ENCODE peak calls at places on chromosomes 5 and 9, in five cellular contexts. I is thoracic aorta; F is pancreas; G is tibial nerve; U is CD8-positive, alpha-beta memory T cell. Q is an unnamed sample. For H3K4me1, the result is how much of the 10 kb centered on the place peaks cover.

GRCh38 chr5:71587709-71588532 is 781 bp downstream of the MCCC2 start:
- DNase-seq in I (no peak), F (no peak), G (no peak), U (no peak), Q (no peak)

GRCh38 chr5:104952876-104953275 is 1390.3 kb upstream of the NUDT12 start:
- DNase-seq in I (no peak), F (no peak), G (no peak), U (no peak), Q (no peak)

GRCh38 chr5:14491015-14491414 is 90.6 kb upstream of the OTULINL start:
- DNase-seq in I (no peak), F (no peak), G (no peak), U (no peak), Q (no peak)

GRCh38 chr9:22452415-22453010 is 5.9 kb downstream of the DMRTA1 start:
- DNase-seq in I (no peak), F (peak), G (peak), U (peak), Q (peak)

GRCh38 chr5:176185133-176185733 is 53.0 kb upstream of the SIMC1 start:
- DNase-seq in I (no peak), F (no peak), G (no peak), U (no peak), Q (no peak)

GRCh38 chr5:40171971-40172370 is 507.7 kb upstream of the PTGER4 start:
- DNase-seq in I (no peak), F (no peak), G (no peak), U (no peak), Q (no peak)

GRCh38 chr5:89268460-89268859 is 385.5 kb upstream of the MEF2C start:
- DNase-seq in I (no peak), F (no peak), G (no peak), U (no peak), Q (no peak)

GRCh38 chr9:123470991-123471770 is 115.2 kb downstream of the CRB2 start:
- DNase-seq in I (no peak), F (no peak), G (no peak), U (no peak), Q (no peak)

GRCh38 chr9:134693641-134694367 is 52.2 kb downstream of the COL5A1 start:
- DNase-seq in I (no peak), F (no peak), G (no peak), U (no peak), Q (peak)

GRCh38 chr9:136022731-136023400 is 61.7 kb upstream of the UBAC1 start:
- DNase-seq in I (no peak), F (no peak), G (no peak), U (no peak), Q (no peak)

GRCh38 chr9:19087601-19088000 is 15.1 kb downstream of the HAUS6 start:
- DNase-seq in I (no peak), F (no peak), G (no peak), U (no peak), Q (peak)

GRCh38 chr9:119273325-119273904 is 95.8 kb downstream of the BRINP1 start:
- DNase-seq in I (no peak), F (no peak), G (no peak), U (no peak), Q (no peak)

GRCh38 chr5:61010759-61011460 is 65.9 kb downstream of the NDUFAF2 start:
- DNase-seq in I (no peak), F (no peak), G (no peak), U (no peak), Q (no peak)

GRCh38 chr9:4690144-4690543 is 10.8 kb downstream of the CDC37L1 start:
- DNase-seq in I (no peak), F (no peak), G (no peak), U (no peak), Q (no peak)

DNA sequence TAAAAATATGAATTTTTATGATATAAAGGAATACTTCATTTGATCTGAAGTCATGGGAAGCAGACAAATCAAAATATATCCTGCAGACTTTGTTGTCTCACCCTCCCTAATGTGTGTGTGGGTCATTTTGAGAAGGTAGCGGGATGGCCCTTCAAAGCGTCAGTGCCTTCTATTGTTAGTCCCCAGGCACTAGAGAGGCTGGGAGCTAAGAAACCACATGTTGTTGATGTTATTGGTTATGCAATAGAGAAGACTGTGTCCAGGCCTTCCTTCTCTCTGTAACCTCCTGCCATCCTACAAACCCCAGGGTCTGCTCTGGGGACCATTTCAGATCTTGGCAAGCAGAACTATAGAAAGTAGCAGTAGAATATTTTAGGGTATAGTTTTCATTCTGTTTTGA is 94.7 kb downstream of the NLN start:
- DNase-seq in I (no peak), F (no peak), G (no peak), U (no peak), Q (no peak)
- H3K4me1 ChIP-seq in I (under half), F (under half), G (under half), U (under half), Q (under half)

GRCh38 chr9:121738969-121739368 is 87.5 kb downstream of the DAB2IP start:
- DNase-seq in I (peak), F (peak), G (no peak), U (no peak), Q (no peak)
- H3K4me1 ChIP-seq in I (half or more), F (half or more), G (half or more), U (under half), Q (under half)

GRCh38 chr5:153718713-153719112 is 228.2 kb downstream of the GRIA1 start:
- DNase-seq in I (no peak), F (no peak), G (no peak), U (no peak), Q (no peak)
- H3K4me1 ChIP-seq in I (under half), F (under half), G (under half), U (under half), Q (under half)

GRCh38 chr5:172857982-172858381 is 23.9 kb downstream of the ERGIC1 start:
- DNase-seq in I (no peak), F (no peak), G (no peak), U (no peak), Q (no peak)
- H3K4me1 ChIP-seq in I (half or more), F (under half), G (half or more), U (under half), Q (under half)